ENCODE peak calls at places on chromosomes 6 and 20, in eight cellular contexts. C is uterus, I is lower leg skin, F is IMR-90, G is esophagus muscularis mucosa, E is endothelial cell of umbilical vein, J is adrenal gland, A is sigmoid colon. O is an unnamed sample.

GRCh38 chr6:151291145-151292055 is 51.6 kb downstream of the AKAP12 start:
- DNase-seq in A (peak), E (no peak), C (peak), G (no peak), J (peak), F (peak), I (no peak), O (peak)

GRCh38 chr6:112019619-112020018 is 34.3 kb upstream of the CCN6 start:
- DNase-seq in E (no peak), A (no peak), C (no peak), I (no peak), F (no peak), J (no peak), G (no peak), O (no peak)

GRCh38 chr6:72715119-72715518 is 93.3 kb downstream of the KCNQ5 start:
- DNase-seq in G (no peak), I (no peak), C (no peak), F (no peak), J (no peak), A (no peak), E (no peak), O (no peak)

GRCh38 chr6:126307859-126308258 is 32.1 kb upstream of the CENPW start:
- DNase-seq in C (peak), G (no peak), I (no peak), J (no peak), E (peak), A (no peak), F (peak), O (no peak)

GRCh38 chr20:18645196-18645745 is 57.4 kb downstream of the DTD1 start:
- DNase-seq in F (no peak), C (no peak), G (no peak), E (no peak), I (no peak), A (no peak), J (no peak), O (no peak)

GRCh38 chr6:169950558-169950957 is 199.1 kb downstream of the ERMARD start:
- DNase-seq in I (no peak), G (peak), F (no peak), C (no peak), E (no peak), J (no peak), A (no peak), O (peak)

GRCh38 chr20:41166201-41167117 is 29.1 kb downstream of the PLCG1 start:
- DNase-seq in G (no peak), E (no peak), I (no peak), F (no peak), A (no peak), C (no peak), J (peak), O (peak)

GRCh38 chr20:16498526-16499140 is 74.6 kb downstream of the KIF16B start:
- DNase-seq in J (no peak), C (no peak), F (peak), E (no peak), A (no peak), G (no peak), I (no peak), O (no peak)

GRCh38 chr6:163414367-163415175 is at the start of gene QKI:
- DNase-seq in C (peak), E (peak), F (peak), G (no peak), A (peak), I (peak), J (peak), O (peak)

GRCh38 chr6:167811040-167811439 is 15.7 kb upstream of the AFDN start:
- DNase-seq in C (no peak), G (peak), F (no peak), A (no peak), J (no peak), E (no peak), I (no peak), O (no peak)

GRCh38 chr6:43200541-43200940 is 18.5 kb downstream of the CUL9 start:
- DNase-seq in F (no peak), A (peak), J (no peak), C (no peak), I (no peak), G (no peak), E (no peak), O (no peak)

GRCh38 chr6:118353564-118353963 is 194.5 kb upstream of the PLN start:
- DNase-seq in G (no peak), J (no peak), C (no peak), I (no peak), E (no peak), F (no peak), A (no peak), O (peak)

GRCh38 chr6:56297022-56297995 is 49.9 kb upstream of the COL21A1 start:
- DNase-seq in F (no peak), G (no peak), J (no peak), I (no peak), C (no peak), E (peak), A (no peak), O (no peak)

GRCh38 chr20:24492031-24492607 is 22.7 kb downstream of the SYNDIG1 start:
- DNase-seq in C (no peak), A (peak), I (no peak), F (no peak), G (no peak), E (no peak), J (no peak), O (no peak)

GRCh38 chr6:134111062-134111677 is 58.7 kb upstream of the SLC2A12 start:
- DNase-seq in C (no peak), I (no peak), A (no peak), G (no peak), E (peak), J (no peak), F (peak), O (peak)

GRCh38 chr6:26048590-26048989 is 38.6 kb upstream of the HFE start:
- DNase-seq in F (no peak), G (no peak), I (no peak), E (no peak), C (no peak), A (no peak), J (no peak), O (no peak)

GRCh38 chr6:128465368-128466343 is 54.7 kb downstream of the PTPRK start:
- DNase-seq in A (no peak), C (no peak), J (no peak), E (no peak), F (no peak), I (no peak), G (no peak), O (no peak)

GRCh38 chr20:58102744-58103516 is 125.5 kb downstream of the ANKRD60 start:
- DNase-seq in C (no peak), E (no peak), G (peak), F (no peak), J (no peak), I (no peak), A (no peak), O (no peak)

GRCh38 chr6:66396145-66396544 is 689.1 kb upstream of the EYS start:
- DNase-seq in F (no peak), I (no peak), E (no peak), G (no peak), C (no peak), J (no peak), A (no peak), O (no peak)

GRCh38 chr20:14860410-14860814 is 523.0 kb upstream of the FLRT3 start:
- DNase-seq in F (no peak), G (no peak), E (no peak), I (no peak), C (peak), J (no peak), A (no peak), O (no peak)
- H3K4me3 ChIP-seq in F (no peak), G (no peak), E (no peak), I (no peak), C (no peak), J (no peak), A (no peak), O (no peak)

DNA sequence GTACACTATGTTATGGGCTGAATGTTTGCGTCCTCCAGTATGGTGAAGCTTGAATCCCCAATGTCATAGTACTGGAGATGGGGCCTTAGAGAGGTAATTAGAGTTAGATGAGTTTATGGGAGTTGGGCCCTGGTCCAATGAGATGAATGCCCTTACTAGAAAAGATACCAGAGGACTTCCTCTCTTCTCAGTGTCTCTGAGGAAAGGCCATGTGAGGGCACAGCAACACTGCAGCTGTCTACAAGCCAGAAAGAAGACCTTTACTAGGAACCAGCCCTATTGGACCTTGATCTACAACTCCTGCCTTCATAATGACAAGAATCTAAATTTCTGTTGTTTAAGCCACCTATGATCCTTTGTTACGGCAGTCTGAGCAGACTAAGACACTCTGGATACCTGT is 31.4 kb upstream of the AKAP7 start:
- DNase-seq in A (no peak), I (no peak), C (no peak), F (no peak), J (no peak), G (no peak), E (no peak), O (no peak)
- TF ChIP-seq POLR2A in A (no peak), I (no peak), C (no peak), F (no peak), J (no peak), G (no peak), E (no peak), O (no peak)

GRCh38 chr20:14897608-14898007 is 560.2 kb upstream of the FLRT3 start:
- DNase-seq in J (no peak), I (no peak), F (no peak), A (no peak), G (no peak), C (no peak), E (no peak), O (no peak)

GRCh38 chr20:14896569-14896968 is 559.2 kb upstream of the FLRT3 start:
- DNase-seq in A (no peak), I (no peak), F (no peak), E (no peak), G (no peak), J (no peak), C (no peak), O (no peak)

GRCh38 chr20:14902432-14903089 is 565.1 kb upstream of the FLRT3 start:
- DNase-seq in F (no peak), A (no peak), G (no peak), C (no peak), I (no peak), E (no peak), J (no peak), O (no peak)
- H3K4me3 ChIP-seq in F (no peak), A (no peak), G (no peak), C (no peak), I (no peak), E (no peak), J (no peak), O (no peak)

GRCh38 chr6:136060052-136060451 is 190.1 kb downstream of the MTFR2 start:
- DNase-seq in A (no peak), G (no peak), C (no peak), E (no peak), F (no peak), I (no peak), J (no peak), O (no peak)
- TF ChIP-seq POLR2A in A (no peak), G (no peak), C (no peak), E (no peak), F (no peak), I (no peak), J (no peak), O (no peak)

GRCh38 chr20:63272105-63273078 is at the start of gene ARFGAP1:
- DNase-seq in F (peak), I (peak), J (peak), G (peak), C (peak), E (peak), A (peak), O (peak)

GRCh38 chr20:63273180-63273579 is 567 bp downstream of the ARFGAP1 start:
- DNase-seq in C (no peak), A (no peak), E (peak), J (no peak), F (no peak), G (no peak), I (no peak), O (no peak)

GRCh38 chr20:63275825-63276224 is 3.2 kb downstream of the ARFGAP1 start:
- DNase-seq in C (no peak), E (no peak), I (no peak), A (no peak), G (no peak), J (no peak), F (no peak), O (no peak)

GRCh38 chr20:63273635-63274380 is 1.2 kb downstream of the ARFGAP1 start:
- DNase-seq in J (no peak), C (no peak), F (peak), A (no peak), I (no peak), G (no peak), E (peak), O (no peak)

DNA sequence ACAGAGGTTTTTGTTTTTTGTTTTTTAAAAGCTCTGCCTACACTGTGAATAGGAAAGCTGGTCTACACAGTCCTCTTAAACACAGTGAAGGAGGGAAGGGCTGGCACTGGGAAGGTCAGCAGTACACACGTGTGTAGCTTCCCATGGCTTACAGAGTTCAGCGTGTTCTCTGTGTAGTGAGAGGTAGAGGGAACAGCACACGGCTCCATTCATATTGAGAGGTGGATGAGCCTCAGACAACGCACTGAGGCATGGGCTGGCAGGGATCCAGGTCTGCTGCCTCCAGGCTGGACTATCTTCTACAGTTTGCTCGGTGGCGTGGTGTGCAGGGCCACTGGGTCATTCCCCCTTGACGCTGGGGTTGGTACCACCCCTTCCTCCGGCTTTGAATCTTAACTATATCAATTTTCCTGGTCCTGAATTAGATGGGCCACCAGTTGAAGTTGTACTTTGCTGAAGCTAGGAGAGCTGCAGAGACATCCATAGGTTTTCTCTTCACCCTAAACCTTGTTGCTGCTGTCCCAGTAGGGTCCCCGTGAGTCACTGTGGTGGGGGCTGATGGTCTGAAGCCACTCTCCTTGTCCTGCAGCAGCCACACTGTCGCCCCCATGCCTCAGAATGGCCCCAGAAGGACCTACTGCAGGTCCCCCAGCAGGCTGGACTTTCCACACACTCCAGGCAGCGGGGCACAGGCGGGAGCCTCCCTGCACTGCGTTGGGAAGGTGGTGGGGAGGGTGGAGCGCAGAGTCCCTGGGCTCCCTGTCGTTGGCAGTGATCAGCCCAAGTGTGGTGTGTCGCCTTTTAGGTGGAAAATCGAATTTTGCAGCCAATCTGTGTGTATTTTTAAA is 2.0 kb downstream of the ARFGAP1 start:
- DNase-seq in G (no peak), E (no peak), A (no peak), I (no peak), J (no peak), F (no peak), C (no peak), O (peak)
- H3K4me3 ChIP-seq in G (no peak), E (no peak), A (no peak), I (no peak), J (no peak), F (no peak), C (no peak), O (no peak)

GRCh38 chr20:63639093-63639860 is 12.4 kb upstream of the GMEB2 start:
- DNase-seq in J (no peak), A (no peak), F (no peak), E (no peak), G (no peak), C (no peak), I (no peak), O (no peak)
- TF ChIP-seq POLR2A in J (no peak), A (no peak), F (no peak), E (no peak), G (no peak), C (no peak), I (no peak), O (no peak)

DNA sequence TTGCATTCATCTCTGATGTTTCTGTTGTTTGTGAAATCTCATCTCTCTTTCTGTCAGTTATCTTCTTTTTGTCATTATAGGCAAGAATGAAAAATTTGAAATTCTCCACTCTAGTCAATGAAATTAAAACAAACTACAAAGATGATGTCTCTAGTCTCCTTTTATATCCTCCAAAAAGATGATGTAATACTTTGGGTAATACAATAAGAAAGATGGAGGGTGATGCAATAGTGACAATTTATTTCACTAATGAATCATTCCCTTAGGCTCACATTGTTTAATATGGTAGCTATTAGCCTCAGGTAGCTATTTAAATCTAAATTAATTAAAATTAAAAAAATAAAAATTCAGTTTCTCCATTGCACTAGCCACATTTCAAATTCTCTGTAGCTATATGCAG is 145.4 kb downstream of the UST start:
- DNase-seq in I (no peak), J (no peak), A (no peak), E (no peak), C (no peak), G (no peak), F (peak), O (no peak)
- H3K4me3 ChIP-seq in I (no peak), J (no peak), A (no peak), E (no peak), C (no peak), G (no peak), F (no peak), O (no peak)

GRCh38 chr20:44837949-44838348 is 27.6 kb upstream of the RIMS4 start:
- DNase-seq in C (no peak), A (no peak), E (no peak), J (no peak), G (peak), F (no peak), I (no peak), O (no peak)
- TF ChIP-seq POLR2A in C (no peak), A (no peak), E (no peak), J (no peak), G (no peak), F (no peak), I (no peak), O (no peak)

GRCh38 chr6:11711994-11712698 is 66.5 kb downstream of the ADTRP start:
- DNase-seq in J (no peak), F (peak), G (no peak), A (no peak), C (no peak), I (no peak), E (no peak), O (no peak)

GRCh38 chr6:11710221-11710836 is 68.3 kb downstream of the ADTRP start:
- DNase-seq in I (no peak), C (no peak), G (no peak), F (peak), J (no peak), E (peak), A (no peak), O (no peak)

GRCh38 chr6:11710968-11711643 is 67.5 kb downstream of the ADTRP start:
- DNase-seq in J (no peak), F (no peak), I (no peak), A (no peak), C (no peak), G (no peak), E (no peak), O (no peak)

GRCh38 chr6:11712760-11713159 is 65.8 kb downstream of the ADTRP start:
- DNase-seq in C (no peak), E (no peak), F (peak), J (no peak), A (peak), I (peak), G (no peak), O (no peak)

DNA sequence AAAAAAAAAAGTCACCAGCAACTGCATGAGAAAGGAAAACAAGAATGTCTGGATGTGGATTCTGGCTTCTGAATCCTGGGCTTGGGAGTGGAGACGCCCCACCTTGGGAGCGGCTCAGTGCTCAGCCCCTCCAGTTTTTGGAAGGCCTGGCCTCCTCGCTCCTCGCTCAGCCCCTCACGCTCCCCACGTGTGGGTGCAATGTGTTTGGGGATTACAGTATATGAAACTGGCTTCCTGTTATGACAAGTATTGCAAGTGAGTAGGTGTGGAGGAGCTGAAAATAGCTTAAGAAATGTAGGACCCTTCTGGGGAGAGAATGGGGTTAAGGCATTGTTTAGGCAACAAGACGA is 67.0 kb downstream of the ADTRP start:
- DNase-seq in E (no peak), J (no peak), I (no peak), C (no peak), A (no peak), F (peak), G (no peak), O (no peak)
- H3K4me3 ChIP-seq in E (no peak), J (no peak), I (no peak), C (no peak), A (no peak), F (no peak), G (no peak), O (no peak)